ENCODE peak calls at places on chromosome 21, in eight cellular contexts. J, T, O, A, R, Q, L and P are unnamed samples.

GRCh38 chr21:44965251-44966022 is 25.6 kb downstream of the SLX9 start:
- DNase-seq in J (no peak), T (no peak), O (no peak), A (peak), R (no peak), Q (no peak), L (no peak), P (no peak)

GRCh38 chr21:35510294-35510693 is 461.2 kb upstream of the RUNX1 start:
- DNase-seq in J (no peak), T (no peak), O (no peak), A (no peak), R (peak), Q (no peak), L (no peak), P (no peak)

GRCh38 chr21:9767592-9768375 is 753.6 kb upstream of the TPTE start:
- DNase-seq in J (no peak), T (peak), O (no peak), A (no peak), R (no peak), Q (no peak), L (no peak), P (no peak)

GRCh38 chr21:46317710-46318463 is 5.8 kb downstream of the C21orf58 start:
- DNase-seq in J (no peak), T (no peak), O (no peak), A (no peak), R (no peak), Q (no peak), L (no peak), P (no peak)

GRCh38 chr21:38945536-38946245 is 140.0 kb downstream of the ETS2 start:
- DNase-seq in J (no peak), T (no peak), O (no peak), A (peak), R (no peak), Q (no peak), L (no peak), P (no peak)

GRCh38 chr21:45817345-45817744 is 164.2 kb upstream of the COL6A1 start:
- DNase-seq in J (peak), T (no peak), O (no peak), A (no peak), R (no peak), Q (no peak), L (no peak), P (no peak)

GRCh38 chr21:22120616-22121266 is 1122.5 kb downstream of the NCAM2 start:
- DNase-seq in J (no peak), T (no peak), O (no peak), A (no peak), R (no peak), Q (no peak), L (no peak), P (peak)

GRCh38 chr21:23014021-23014420 is 2015.8 kb downstream of the NCAM2 start:
- DNase-seq in J (no peak), T (no peak), O (no peak), A (no peak), R (no peak), Q (peak), L (no peak), P (no peak)

GRCh38 chr21:45534591-45535331 is 7.5 kb downstream of the SLC19A1 start:
- DNase-seq in J (no peak), T (peak), O (no peak), A (no peak), R (no peak), Q (peak), L (no peak), P (no peak)

GRCh38 chr21:42880352-42880751 is 1.0 kb upstream of the WDR4 start:
- DNase-seq in J (no peak), T (no peak), O (no peak), A (no peak), R (no peak), Q (no peak), L (no peak), P (no peak)

GRCh38 chr21:36229181-36229580 is 72.6 kb downstream of the DOP1B start:
- DNase-seq in J (no peak), T (no peak), O (no peak), A (no peak), R (peak), Q (no peak), L (no peak), P (no peak)

GRCh38 chr21:43917515-43918384 is 52.7 kb downstream of the AGPAT3 start:
- DNase-seq in J (no peak), T (peak), O (no peak), A (no peak), R (peak), Q (no peak), L (peak), P (peak)
- TF ChIP-seq CTCF in J (no peak), T (no peak), O (no peak), A (no peak), R (peak), Q (no peak), L (no peak), P (no peak)

DNA sequence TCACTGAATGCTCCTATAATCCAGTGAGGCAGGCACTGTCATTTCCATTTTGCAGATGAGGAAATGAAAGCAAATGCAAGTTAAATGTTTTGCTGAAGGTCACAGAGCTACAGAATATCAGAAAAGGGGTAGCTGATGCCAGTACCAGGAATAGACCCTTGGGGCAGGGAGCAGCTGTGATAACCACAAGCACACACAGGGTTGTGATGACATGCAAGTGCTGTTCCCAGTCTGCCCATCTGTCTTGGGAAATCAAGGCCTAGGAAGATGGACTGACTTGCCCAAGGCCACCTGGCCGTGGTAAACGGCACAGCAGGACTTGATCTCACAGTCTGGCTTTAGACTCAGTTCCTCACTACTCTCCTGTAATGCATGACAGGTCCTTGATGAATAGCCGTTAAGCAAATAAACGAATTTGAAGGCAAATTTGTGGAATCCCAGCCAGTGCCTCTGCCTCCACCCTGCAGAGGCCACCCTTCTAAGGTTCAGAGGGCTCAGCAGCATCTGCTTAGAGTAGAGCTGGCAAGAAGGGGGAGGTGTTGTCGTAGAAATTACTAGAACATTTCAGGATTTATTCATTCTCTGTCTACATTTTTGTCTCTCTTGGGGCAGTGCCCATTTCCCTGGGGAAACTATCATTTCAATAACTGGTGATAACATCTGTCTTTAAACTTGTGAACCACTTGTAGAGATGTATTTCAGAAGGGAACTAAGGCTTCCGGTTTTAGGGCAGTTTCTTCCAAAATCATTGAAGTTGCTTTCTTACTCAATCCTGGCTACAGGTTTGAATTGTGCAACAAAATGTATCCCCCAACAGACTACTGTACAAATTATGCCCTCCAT is 53.2 kb upstream of the MRPS6 start:
- DNase-seq in J (no peak), T (no peak), O (no peak), A (no peak), R (no peak), Q (no peak), L (no peak), P (peak)
- TF ChIP-seq CTCF in J (no peak), T (no peak), O (no peak), A (no peak), R (no peak), Q (no peak), L (no peak), P (no peak)

DNA sequence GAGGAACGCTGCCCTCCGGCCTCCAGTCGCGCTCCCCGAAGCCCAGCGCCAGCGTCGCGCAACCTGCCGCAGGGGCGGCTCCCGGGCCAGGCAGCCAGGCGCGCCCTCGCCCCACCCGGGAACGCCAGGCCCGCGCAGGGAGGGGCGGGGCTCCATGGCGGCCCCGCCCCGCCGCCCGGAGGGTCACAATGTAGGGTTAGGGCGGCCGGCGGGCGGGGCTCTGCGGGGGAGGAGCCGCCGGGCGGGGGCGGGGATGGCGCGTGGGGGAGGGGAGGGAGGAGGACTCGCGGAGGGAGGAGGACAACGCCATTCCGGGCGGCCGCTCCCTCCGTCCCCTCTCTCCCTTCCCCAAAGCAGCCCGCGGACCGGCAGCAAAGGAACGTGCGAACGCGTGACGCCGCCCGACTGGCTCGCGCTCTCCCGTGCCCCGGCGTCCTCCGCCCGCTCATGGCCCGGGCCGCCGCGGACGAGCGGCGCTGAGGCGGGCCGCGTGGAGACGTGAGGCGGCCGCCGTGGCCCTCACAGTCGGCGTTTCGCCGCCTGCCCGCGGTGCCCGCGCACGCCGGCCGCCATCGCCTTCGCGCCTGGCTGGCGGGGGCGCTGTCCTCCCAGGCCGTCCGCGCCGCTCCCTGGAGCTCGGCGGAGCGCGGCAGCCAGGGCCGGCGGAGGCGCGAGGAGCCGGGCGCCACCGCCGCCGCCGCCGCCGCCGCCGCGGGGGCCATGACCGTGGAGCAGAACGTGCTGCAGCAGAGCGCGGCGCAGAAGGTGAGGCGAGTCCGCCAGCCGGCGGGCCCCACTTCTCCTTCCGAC is at the start of gene USP25:
- DNase-seq in J (peak), T (peak), O (peak), A (peak), R (peak), Q (peak), L (peak), P (peak)
- TF ChIP-seq CTCF in J (no peak), T (peak), O (peak), A (no peak), R (peak), Q (no peak), L (no peak), P (no peak)

DNA sequence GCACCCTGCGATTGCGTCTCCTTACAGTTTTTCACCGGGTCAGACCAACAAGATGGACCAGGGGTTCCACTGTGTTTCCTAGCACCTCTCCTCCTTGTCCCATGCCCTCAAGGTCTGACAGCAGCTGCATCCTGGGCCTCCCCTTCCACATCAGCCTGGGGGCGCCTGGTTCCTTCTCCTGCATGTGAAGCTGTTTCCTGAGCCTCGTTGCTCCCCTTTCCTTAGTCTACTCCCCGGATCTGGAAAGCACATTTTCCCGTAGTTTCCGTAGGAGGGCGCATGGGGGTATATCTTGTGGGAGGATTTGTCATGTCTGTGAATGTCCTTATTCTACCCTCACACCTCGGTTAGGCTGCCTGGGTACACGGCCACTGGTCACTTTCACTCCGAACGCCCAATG is 6.1 kb downstream of the PRDM15 start:
- DNase-seq in J (no peak), T (no peak), O (no peak), A (no peak), R (no peak), Q (no peak), L (no peak), P (no peak)
- TF ChIP-seq CTCF in J (no peak), T (no peak), O (no peak), A (peak), R (no peak), Q (no peak), L (no peak), P (no peak)

DNA sequence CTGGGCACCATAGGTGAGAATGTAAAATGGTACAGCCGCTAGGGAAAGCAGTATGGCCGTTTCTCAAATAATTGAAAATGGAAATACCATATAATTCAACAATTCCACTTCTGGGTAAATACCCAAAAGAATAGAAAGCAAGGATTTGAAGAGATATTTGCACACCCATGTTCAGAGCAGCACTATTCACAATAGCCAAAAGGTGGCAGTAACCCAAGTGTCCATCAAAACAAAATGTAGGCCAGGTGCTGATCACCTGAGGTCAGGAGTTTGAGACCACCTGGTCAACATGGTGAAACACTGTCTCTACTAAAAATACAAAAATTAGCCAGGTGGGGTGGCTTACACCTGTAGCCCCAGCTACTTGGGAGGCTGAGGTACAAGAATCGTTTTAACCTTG is 62.1 kb downstream of the OLIG1 start:
- DNase-seq in J (no peak), T (no peak), O (no peak), A (no peak), R (no peak), Q (no peak), L (no peak), P (peak)
- TF ChIP-seq CTCF in J (no peak), T (peak), O (no peak), A (peak), R (peak), Q (peak), L (no peak), P (peak)

DNA sequence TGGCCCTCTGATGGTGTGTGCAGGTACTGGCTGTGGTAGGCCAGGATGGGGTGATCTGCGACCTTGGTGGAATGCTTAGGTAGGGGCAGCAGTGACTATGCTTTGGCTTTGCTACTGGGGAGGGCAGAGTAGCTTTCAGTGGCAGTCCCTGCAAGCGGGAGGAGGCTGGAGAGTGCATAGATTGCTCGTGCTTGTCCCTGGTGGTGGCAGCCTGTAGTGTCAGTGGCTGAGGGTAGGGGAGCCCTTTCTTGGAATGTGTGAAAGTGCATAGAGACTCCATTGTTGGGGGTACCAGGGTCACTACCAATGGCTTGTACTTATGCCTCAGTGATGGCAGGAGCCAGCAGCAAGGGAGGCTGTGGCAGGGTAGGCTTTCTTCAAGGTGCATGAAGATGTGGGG is 582.6 kb downstream of the MRPL39 start:
- DNase-seq in J (no peak), T (no peak), O (no peak), A (no peak), R (no peak), Q (no peak), L (no peak), P (no peak)
- TF ChIP-seq CTCF in J (no peak), T (no peak), O (no peak), A (no peak), R (no peak), Q (no peak), L (no peak), P (no peak)

DNA sequence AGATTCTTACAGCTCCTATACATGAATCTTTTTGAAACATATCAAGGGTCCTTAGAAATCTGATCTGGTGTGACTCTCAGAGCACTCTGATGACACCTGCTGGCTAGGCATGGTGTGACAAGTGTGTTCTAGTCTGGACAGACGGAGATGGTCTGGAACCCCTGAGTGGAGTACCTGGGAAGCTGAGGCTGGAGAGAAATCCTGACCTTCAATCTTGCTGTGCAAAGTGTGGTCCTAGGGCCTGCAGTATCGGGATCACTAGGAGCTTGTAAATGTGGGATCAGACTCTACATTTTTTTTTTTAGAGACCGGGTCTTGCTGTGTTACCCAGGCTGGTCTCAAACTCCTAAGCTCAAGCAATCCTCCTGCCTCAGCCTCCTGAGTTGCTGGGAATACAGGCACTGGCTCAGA is 78.6 kb upstream of the SOD1 start:
- DNase-seq in J (peak), T (peak), O (peak), A (peak), R (peak), Q (peak), L (peak), P (peak)
- TF ChIP-seq CTCF in J (peak), T (peak), O (peak), A (peak), R (peak), Q (peak), L (peak), P (peak)

GRCh38 chr21:29405503-29406122 is 106.9 kb downstream of the BACH1 start:
- DNase-seq in J (no peak), T (no peak), O (no peak), A (no peak), R (no peak), Q (no peak), L (no peak), P (no peak)
- TF ChIP-seq CTCF in J (no peak), T (no peak), O (no peak), A (no peak), R (no peak), Q (no peak), L (no peak), P (no peak)

DNA sequence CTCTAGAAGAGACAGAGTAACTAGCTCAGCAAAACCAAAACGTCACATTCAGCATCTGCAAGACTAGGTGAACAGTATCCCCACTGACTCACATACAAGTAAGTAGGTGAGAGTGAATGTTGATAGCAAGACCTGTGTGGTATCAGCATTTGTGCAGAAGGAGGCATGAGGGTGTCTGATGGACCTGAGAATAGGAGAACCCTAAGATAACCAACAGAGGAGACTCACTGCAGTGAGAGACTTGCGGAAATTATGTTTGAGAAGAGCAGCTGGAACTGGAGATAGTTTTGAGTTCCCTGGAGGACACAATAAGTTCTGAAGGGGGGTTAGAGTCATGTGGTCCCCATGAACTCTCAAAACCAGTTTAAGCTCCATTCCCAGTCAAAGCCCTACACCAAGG is 59.1 kb downstream of the DYRK1A start:
- DNase-seq in J (no peak), T (no peak), O (no peak), A (no peak), R (no peak), Q (no peak), L (no peak), P (no peak)
- TF ChIP-seq CTCF in J (no peak), T (no peak), O (no peak), A (no peak), R (no peak), Q (no peak), L (no peak), P (no peak)

GRCh38 chr21:26489781-26490180 is 83.3 kb downstream of the CYYR1 start:
- DNase-seq in J (no peak), T (no peak), O (no peak), A (no peak), R (no peak), Q (no peak), L (no peak), P (no peak)
- TF ChIP-seq CTCF in J (no peak), T (no peak), O (no peak), A (peak), R (no peak), Q (no peak), L (no peak), P (no peak)